ENCODE peak calls at places on chromosome 14, in seven cellular contexts. Q is HepG2, X is K562, D is HCT116, K is GM12878, S is SK-N-SH, U is H1. O is an unnamed sample. For H3K27me3 and H3K36me3, the result is how much of the 10 kb centered on the place peaks cover.

GRCh38 chr14:41607119-41607785 is 576 bp downstream of the LRFN5 start:
- DNase-seq in Q (no peak), U (peak), D (no peak), S (no peak), X (no peak), K (no peak), O (no peak)

GRCh38 chr14:90419200-90419599 is 22.4 kb downstream of the CALM1 start:
- DNase-seq in D (peak), X (no peak), Q (no peak), K (no peak), U (no peak), S (no peak), O (peak)

GRCh38 chr14:70317969-70318634 is 41.4 kb downstream of the COX16 start:
- DNase-seq in Q (peak), K (peak), X (no peak), U (no peak), D (peak), S (peak), O (peak)

GRCh38 chr14:37901978-37902377 is 305.7 kb upstream of the SSTR1 start:
- DNase-seq in Q (no peak), K (no peak), S (no peak), X (no peak), D (no peak), U (no peak), O (no peak)

GRCh38 chr14:24334431-24335271 is at the start of gene ADCY4:
- DNase-seq in Q (no peak), S (peak), U (peak), D (no peak), K (no peak), X (no peak), O (no peak)

GRCh38 chr14:40371011-40371410 is 938.8 kb upstream of the FBXO33 start:
- DNase-seq in U (no peak), K (no peak), X (no peak), S (no peak), D (no peak), Q (no peak), O (no peak)

GRCh38 chr14:30272848-30273563 is 286.0 kb upstream of the G2E3 start:
- DNase-seq in D (no peak), X (no peak), Q (no peak), U (no peak), S (no peak), K (no peak), O (no peak)

GRCh38 chr14:33814010-33814409 is 136.9 kb downstream of the EGLN3 start:
- DNase-seq in D (no peak), U (no peak), K (no peak), X (peak), S (no peak), Q (no peak), O (no peak)

GRCh38 chr14:93712838-93713724 is 75.2 kb downstream of the PRIMA1 start:
- DNase-seq in S (peak), Q (no peak), D (no peak), U (peak), X (no peak), K (no peak), O (no peak)

GRCh38 chr14:105483300-105484068 is 3.2 kb upstream of the CRIP1 start:
- DNase-seq in Q (no peak), X (no peak), K (no peak), U (peak), D (no peak), S (no peak), O (no peak)
- H3K27me3 ChIP-seq in Q (under half), X (under half), K (under half), U (half or more), D (under half), S (under half), O (under half)

GRCh38 chr14:103703433-103704385 is 11.5 kb downstream of the XRCC3 start:
- DNase-seq in D (no peak), K (no peak), X (no peak), S (no peak), U (no peak), Q (no peak), O (no peak)

GRCh38 chr14:103700753-103701490 is 14.3 kb downstream of the XRCC3 start:
- DNase-seq in K (no peak), S (no peak), Q (no peak), U (no peak), D (no peak), X (no peak), O (no peak)

GRCh38 chr14:103699901-103700752 is 15.1 kb downstream of the XRCC3 start:
- DNase-seq in S (no peak), U (no peak), K (no peak), Q (no peak), X (no peak), D (no peak), O (no peak)

GRCh38 chr14:103702497-103703432 is 12.5 kb downstream of the XRCC3 start:
- DNase-seq in D (no peak), K (no peak), X (no peak), Q (no peak), U (no peak), S (peak), O (no peak)

GRCh38 chr14:103702095-103702494 is 13.2 kb downstream of the XRCC3 start:
- DNase-seq in X (no peak), U (no peak), K (no peak), Q (no peak), D (no peak), S (no peak), O (no peak)
- H3K36me3 ChIP-seq in X (half or more), U (under half), K (under half), Q (under half), D (under half), S (under half), O (under half)

GRCh38 chr14:73027984-73028383 is 1.1 kb upstream of the ZFYVE1 start:
- DNase-seq in Q (no peak), D (no peak), K (no peak), S (no peak), X (no peak), U (no peak), O (no peak)

GRCh38 chr14:73027546-73027945 is 640 bp upstream of the ZFYVE1 start:
- DNase-seq in U (no peak), K (no peak), X (no peak), D (no peak), Q (no peak), S (no peak), O (no peak)

GRCh38 chr14:73026243-73026844 is 562 bp downstream of the ZFYVE1 start:
- DNase-seq in U (no peak), S (no peak), D (no peak), X (no peak), Q (no peak), K (no peak), O (no peak)

GRCh38 chr14:73025544-73025943 is 1.4 kb downstream of the ZFYVE1 start:
- DNase-seq in K (no peak), Q (no peak), X (no peak), S (no peak), D (no peak), U (no peak), O (no peak)

DNA sequence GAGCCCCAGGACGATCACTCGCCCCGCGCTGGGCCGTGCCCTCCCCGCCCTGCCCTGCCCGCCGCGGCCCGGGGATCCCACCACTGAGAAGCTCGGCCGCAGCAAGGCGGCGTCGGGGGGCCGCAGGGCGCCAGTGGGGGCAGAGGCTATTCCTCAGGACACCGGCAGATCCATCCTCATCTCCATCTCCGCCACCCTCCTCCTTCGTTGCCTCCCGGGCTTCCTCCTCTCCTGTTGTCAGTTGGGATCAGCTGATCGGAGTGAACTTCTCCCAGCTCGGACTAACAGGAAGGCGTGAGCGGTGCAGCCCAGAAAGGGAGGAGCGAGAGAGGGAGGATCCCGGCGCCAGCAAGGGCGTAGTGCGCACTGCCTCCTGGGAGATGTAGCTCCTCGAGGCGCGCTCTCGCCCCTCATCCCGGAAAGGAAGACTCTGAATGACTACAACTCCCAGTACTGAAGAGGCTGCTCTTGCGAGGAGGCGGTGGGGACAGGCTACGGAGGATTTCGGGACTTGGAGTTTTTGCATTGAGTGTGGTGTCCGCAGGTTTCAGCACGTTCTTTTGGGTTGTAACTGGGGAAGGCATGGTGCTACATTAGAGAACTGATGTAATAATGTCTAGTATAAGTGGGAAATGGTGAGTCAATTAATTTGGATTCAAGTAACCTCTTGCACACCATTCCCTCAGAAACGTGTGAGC is at the start of gene ZFYVE1:
- DNase-seq in Q (peak), U (peak), K (peak), D (peak), X (peak), S (peak), O (peak)
- TF ChIP-seq SIN3A in Q (peak), U (peak), K (peak), D (peak), X (peak), S (peak), O (peak)

GRCh38 chr14:100657780-100658513 is 68.7 kb upstream of the DLK1 start:
- DNase-seq in Q (no peak), X (no peak), U (no peak), K (no peak), S (no peak), D (no peak), O (no peak)

GRCh38 chr14:100658514-100658886 is 68.2 kb upstream of the DLK1 start:
- DNase-seq in Q (peak), D (no peak), S (no peak), X (peak), K (no peak), U (no peak), O (no peak)

GRCh38 chr14:100660498-100661339 is 66.0 kb upstream of the DLK1 start:
- DNase-seq in K (no peak), D (peak), X (no peak), U (no peak), Q (peak), S (no peak), O (no peak)

GRCh38 chr14:100661340-100661712 is 65.4 kb upstream of the DLK1 start:
- DNase-seq in U (no peak), K (no peak), D (no peak), S (no peak), Q (no peak), X (no peak), O (no peak)

GRCh38 chr14:100659345-100660001 is 67.2 kb upstream of the DLK1 start:
- DNase-seq in S (no peak), Q (no peak), D (no peak), K (no peak), X (no peak), U (no peak), O (no peak)
- H3K27me3 ChIP-seq in S (under half), Q (under half), D (under half), K (under half), X (under half), U (under half), O (under half)

DNA sequence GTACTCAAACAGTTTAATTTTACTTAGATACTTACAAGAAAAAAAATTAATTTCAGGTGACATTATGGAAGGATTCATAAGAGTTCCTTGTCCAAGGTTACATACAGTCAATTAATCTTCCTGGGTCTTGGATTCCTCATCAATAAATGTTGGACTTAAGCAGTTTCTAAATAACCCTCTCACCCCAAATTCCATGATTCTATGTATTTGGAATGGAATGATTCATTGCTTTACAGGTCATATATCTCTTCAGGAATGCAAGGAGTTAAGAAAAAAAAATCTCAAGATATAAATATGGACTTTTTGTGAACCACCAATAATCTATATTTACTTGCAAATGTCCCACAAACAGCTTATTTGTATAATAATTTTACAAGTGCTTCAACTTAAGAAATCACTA is 84.2 kb upstream of the BMP4 start:
- DNase-seq in U (no peak), Q (no peak), S (no peak), D (no peak), X (no peak), K (no peak), O (no peak)
- H3K36me3 ChIP-seq in U (under half), Q (under half), S (under half), D (under half), X (under half), K (under half), O (under half)

GRCh38 chr14:54450535-54450934 is 9.4 kb upstream of the CNIH1 start:
- DNase-seq in S (peak), K (peak), U (no peak), X (no peak), D (no peak), Q (no peak), O (no peak)
- TF ChIP-seq SIN3A in S (no peak), K (no peak), U (no peak), X (no peak), D (no peak), Q (no peak), O (no peak)

GRCh38 chr14:98742001-98742400 is 530.0 kb downstream of the BCL11B start:
- DNase-seq in K (no peak), S (no peak), X (no peak), D (no peak), U (peak), Q (no peak), O (no peak)
- H3K27me3 ChIP-seq in K (under half), S (under half), X (under half), D (under half), U (under half), Q (under half), O (under half)

GRCh38 chr14:102203382-102203781 is 63.7 kb downstream of the WDR20 start:
- DNase-seq in K (no peak), D (no peak), S (peak), U (no peak), Q (no peak), X (no peak), O (no peak)
- H3K36me3 ChIP-seq in K (under half), D (under half), S (under half), U (under half), Q (under half), X (under half), O (under half)

O was measured in Panc1.